ENCODE peak calls at places on chromosomes 1 and 21, in nine cellular contexts. I, X, O, Z, L, U, D, H and Q are unnamed samples.
A peak's percentile ranks its signal among the peaks of the same experiment; 100 is the strongest.

GRCh38 chr1:244705268-244706234 is 52.6 kb downstream of the DESI2 start:
- DNase-seq in U (peak; percentile 66), D (no peak), L (peak; percentile 34), O (no peak), I (no peak), X (no peak), Z (no peak), H (no peak), Q (no peak)

GRCh38 chr1:243950166-243950565 is 100.1 kb upstream of the AKT3 start:
- DNase-seq in L (no peak), D (no peak), O (peak; percentile 94), U (no peak), Z (no peak), X (peak; percentile 77), I (peak; percentile 58), H (peak; percentile 82), Q (peak; percentile 76)

GRCh38 chr1:1143636-1144035 is 27.7 kb upstream of the C1orf159 start:
- DNase-seq in O (no peak), Z (no peak), U (no peak), H (no peak), L (no peak), X (no peak), D (no peak), I (no peak), Q (no peak)

GRCh38 chr1:246794261-246795093 is 70.3 kb downstream of the SCCPDH start:
- DNase-seq in H (peak; percentile 60), I (peak; percentile 18), L (no peak), U (no peak), Z (no peak), D (no peak), O (peak; percentile 9), X (no peak), Q (no peak)

GRCh38 chr1:2523191-2523890 is 3.1 kb downstream of the PANK4 start:
- DNase-seq in L (no peak), U (no peak), D (no peak), H (no peak), O (peak; percentile 66), I (no peak), Z (no peak), X (no peak), Q (no peak)

GRCh38 chr1:154386643-154387352 is 18.3 kb upstream of the IL6R start:
- DNase-seq in X (no peak), I (peak; percentile 36), H (no peak), U (no peak), L (no peak), O (no peak), Z (no peak), D (peak; percentile 52), Q (no peak)

GRCh38 chr1:16141573-16142336 is 14.1 kb downstream of the EPHA2 start:
- DNase-seq in D (no peak), L (peak; percentile 69), H (no peak), U (no peak), O (no peak), X (no peak), I (peak; percentile 51), Z (no peak), Q (no peak)

GRCh38 chr1:156767879-156768608 is 709 bp downstream of the PRCC start:
- DNase-seq in X (no peak), H (no peak), Z (peak; percentile 40), D (peak; percentile 79), O (no peak), L (peak; percentile 34), U (no peak), I (no peak), Q (no peak)

DNA sequence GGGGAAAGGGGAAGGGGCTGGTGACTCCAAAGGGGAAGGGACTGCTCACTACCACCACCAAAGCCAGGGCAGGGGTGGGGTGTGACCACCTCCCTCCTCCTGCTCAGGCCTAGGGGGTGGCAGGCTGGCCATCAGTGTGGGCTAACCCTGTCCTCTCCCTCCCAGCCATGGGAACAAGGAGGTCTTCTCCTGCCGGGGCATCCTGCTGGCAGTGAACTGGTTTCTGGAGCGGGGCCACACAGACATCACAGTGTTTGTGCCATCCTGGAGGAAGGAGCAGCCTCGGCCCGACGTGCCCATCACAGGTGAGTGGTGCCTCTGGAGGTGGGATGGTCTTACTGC is 5.7 kb downstream of the ZC3H12A start:
- DNase-seq in U (no peak), Z (no peak), X (no peak), I (no peak), H (no peak), D (no peak), O (no peak), L (no peak), Q (no peak)
- TF ChIP-seq CTCF in U (no peak), Z (no peak), X (no peak), I (no peak), H (no peak), D (no peak), O (no peak), L (no peak), Q (no peak)

DNA sequence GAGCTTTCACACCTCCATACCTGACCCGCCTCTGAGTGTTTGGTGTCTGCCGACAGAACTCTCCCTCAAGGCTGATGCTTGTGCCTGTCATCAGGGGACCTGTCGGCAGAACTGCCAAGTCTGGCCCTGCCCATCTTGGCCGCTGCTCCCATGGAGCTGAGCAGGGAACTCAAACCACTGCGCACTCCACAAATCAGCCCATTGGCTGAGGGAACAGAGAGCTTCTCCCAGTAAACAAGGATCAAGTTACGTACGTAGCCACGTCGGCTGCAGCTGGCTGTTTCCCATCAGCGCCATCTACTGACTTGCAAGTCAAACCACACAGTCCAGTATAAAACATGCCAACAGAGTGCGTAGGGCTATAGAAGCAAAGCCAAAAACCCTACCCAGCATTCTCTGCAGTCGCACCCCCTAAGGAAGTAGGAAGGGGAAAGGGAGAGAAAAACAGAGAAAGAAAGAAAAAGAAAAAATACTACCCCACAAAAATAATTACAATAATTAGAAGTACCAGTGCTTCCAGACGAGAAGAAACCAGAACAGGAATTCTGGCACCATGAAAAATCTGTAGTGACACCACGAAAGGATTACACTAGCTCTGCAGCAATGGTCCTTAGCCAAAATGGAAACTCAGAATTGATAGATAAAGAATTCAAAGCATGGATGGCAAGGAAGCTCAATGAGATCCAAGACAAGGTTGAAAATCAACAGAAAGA is 13.1 kb downstream of the KRTAP13-1 start:
- DNase-seq in Z (no peak), U (peak; percentile 66), I (peak; percentile 72), X (no peak), L (no peak), H (peak; percentile 84), O (no peak), D (peak; percentile 78), Q (no peak)
- H3K4me3 ChIP-seq in Z (no peak overlapping the region), U (no peak overlapping the region), I (no peak overlapping the region), X (no peak overlapping the region), L (no peak overlapping the region), H (no peak overlapping the region), O (no peak overlapping the region), D (no peak overlapping the region), Q (no peak overlapping the region)

DNA sequence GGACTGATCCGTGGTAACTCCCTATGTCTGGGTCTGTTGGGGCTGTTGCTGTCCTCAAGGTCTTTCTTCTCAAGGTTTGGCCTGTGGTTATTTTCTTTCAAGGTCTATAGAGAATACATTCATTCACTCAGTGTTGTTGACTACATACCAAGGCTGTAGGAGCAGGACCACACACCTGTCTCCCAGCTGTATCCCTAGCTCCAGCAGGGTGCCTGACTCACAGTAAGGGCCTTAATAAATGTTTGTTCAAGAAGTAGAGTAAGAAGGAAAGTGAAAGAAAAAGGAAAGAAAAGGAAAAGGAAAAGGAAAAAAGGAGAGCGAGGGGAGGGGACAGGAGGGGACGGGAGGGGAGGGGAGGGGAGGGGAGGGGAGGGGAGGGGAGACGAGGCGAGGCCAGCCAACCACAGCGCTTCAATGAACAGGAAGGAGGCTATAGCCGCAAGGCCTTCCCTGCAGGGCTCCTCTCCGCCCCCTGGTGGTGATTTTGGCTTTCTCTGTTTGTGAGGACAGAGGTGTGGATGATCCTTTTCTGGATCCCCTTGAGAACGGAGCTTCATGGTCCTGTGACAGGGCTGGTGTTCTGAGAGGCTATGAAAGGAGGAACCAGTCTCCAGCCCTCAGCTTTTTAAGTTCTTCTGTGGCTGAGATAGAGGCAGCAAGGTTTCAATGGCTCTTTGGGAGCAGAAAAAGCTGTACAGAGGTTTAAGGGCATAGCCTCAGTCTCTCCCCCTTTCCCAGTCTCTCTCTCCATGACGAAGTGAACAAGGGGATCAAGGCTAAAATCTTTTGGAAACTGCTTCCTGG is 30.6 kb upstream of the LCE5A start:
- DNase-seq in X (no peak), U (peak; percentile 54), Z (peak; percentile 30), D (peak; percentile 70), H (peak; percentile 29), I (peak; percentile 29), L (no peak), O (peak; percentile 10), Q (no peak)
- TF ChIP-seq CTCF in X (peak; percentile 19), U (no peak), Z (peak; percentile 53), D (peak; percentile 48), H (peak; percentile 54), I (peak; percentile 47), L (no peak), O (peak; percentile 40), Q (peak; percentile 56)

GRCh38 chr1:53869454-53870117 is 20.0 kb downstream of the YIPF1 start:
- DNase-seq in Z (no peak), H (no peak), D (no peak), I (no peak), L (no peak), X (no peak), O (no peak), U (no peak), Q (no peak)
- H3K4me3 ChIP-seq in Z (no peak overlapping the region), H (no peak overlapping the region), D (no peak overlapping the region), I (no peak overlapping the region), L (no peak overlapping the region), X (no peak overlapping the region), O (no peak overlapping the region), U (no peak overlapping the region), Q (no peak overlapping the region)

GRCh38 chr1:174693085-174693484 is 245.3 kb downstream of the GPR52 start:
- DNase-seq in Z (no peak), H (no peak), X (no peak), I (peak; percentile 2), D (no peak), U (no peak), L (no peak), O (no peak), Q (no peak)

GRCh38 chr1:174689524-174689923 is 241.8 kb downstream of the GPR52 start:
- DNase-seq in U (no peak), L (no peak), O (no peak), I (no peak), H (no peak), D (no peak), Z (no peak), X (no peak), Q (no peak)

GRCh38 chr1:174690266-174690665 is 242.5 kb downstream of the GPR52 start:
- DNase-seq in H (no peak), X (no peak), L (no peak), D (no peak), O (no peak), I (no peak), U (no peak), Z (no peak), Q (no peak)

GRCh38 chr1:174696026-174696821 is 248.5 kb downstream of the GPR52 start:
- DNase-seq in D (no peak), U (no peak), H (no peak), Z (no peak), X (no peak), O (no peak), L (no peak), I (no peak), Q (no peak)

GRCh38 chr1:174692313-174692712 is 244.5 kb downstream of the GPR52 start:
- DNase-seq in O (peak; percentile 68), I (peak; percentile 50), D (no peak), X (peak; percentile 13), L (no peak), H (peak; percentile 48), Z (no peak), U (no peak), Q (peak; percentile 15)
- TF ChIP-seq CTCF in O (peak; percentile 27), I (no peak), D (no peak), X (peak; percentile 31), L (no peak), H (peak; percentile 10), Z (no peak), U (no peak), Q (peak; percentile 24)